ENCODE peak calls at places on chromosomes 13 and 19, in five cellular contexts. W is IMR-90, G is neuronal stem cell, I is thoracic aorta, F is aorta. V is an unnamed sample.

GRCh38 chr19:51372649-51373504 is at the start of gene NKG7:
- DNase-seq in W (no peak), G (no peak), I (no peak), F (no peak), V (no peak)

GRCh38 chr19:42152285-42152684 is 20.0 kb upstream of the POU2F2 start:
- DNase-seq in W (no peak), G (no peak), I (no peak), F (no peak), V (no peak)

GRCh38 chr19:49749055-49749716 is 13.9 kb downstream of the TSKS start:
- DNase-seq in W (peak; percentile 37), G (no peak), I (no peak), F (no peak), V (no peak)

GRCh38 chr19:19566306-19566705 is 28.2 kb downstream of the CILP2 start:
- DNase-seq in W (peak; percentile 77), G (no peak), I (no peak), F (no peak), V (no peak)

GRCh38 chr19:2977686-2978466 is 512 bp downstream of the TLE6 start:
- DNase-seq in W (no peak), G (no peak), I (no peak), F (no peak), V (no peak)

GRCh38 chr19:29714371-29714952 is 599 bp downstream of the C19orf12 start:
- DNase-seq in W (no peak), G (no peak), I (no peak), F (peak; percentile 56), V (no peak)

GRCh38 chr13:64278493-64278892 is 2862.8 kb upstream of the PCDH20 start:
- DNase-seq in W (peak; percentile 78), G (no peak), I (no peak), F (no peak), V (no peak)

GRCh38 chr19:50759886-50760285 is 10.4 kb upstream of the GPR32 start:
- DNase-seq in W (peak; percentile 32), G (no peak), I (no peak), F (no peak), V (no peak)

GRCh38 chr19:3250675-3251074 is 26.2 kb downstream of the CELF5 start:
- DNase-seq in W (no peak), G (no peak), I (no peak), F (no peak), V (no peak)

GRCh38 chr19:17389957-17390664 is 3.9 kb downstream of the CCDC194 start:
- DNase-seq in W (no peak), G (no peak), I (no peak), F (no peak), V (no peak)

DNA sequence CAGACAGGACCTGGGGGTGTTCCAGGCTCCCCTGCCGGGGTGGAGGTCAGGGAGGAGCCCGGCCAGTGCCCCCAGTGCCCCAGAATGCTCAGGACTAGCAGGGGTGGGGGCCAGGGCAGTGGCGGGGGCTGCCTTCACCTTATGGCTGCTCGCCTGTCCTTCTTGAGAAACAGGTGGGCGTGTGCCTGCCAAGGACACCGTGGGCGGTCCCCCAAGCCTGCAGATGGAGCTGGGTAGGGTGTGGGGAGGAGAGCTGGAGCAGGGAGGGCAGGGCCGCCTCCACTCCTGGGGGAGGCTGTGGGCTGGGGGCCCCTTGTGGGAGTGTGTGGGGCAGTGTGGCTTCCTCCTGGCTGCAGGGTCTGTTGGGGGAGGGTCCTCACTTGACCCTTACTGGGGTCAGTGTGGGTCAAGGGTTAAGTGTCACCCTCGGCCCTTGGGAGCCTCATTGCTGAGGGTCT is 160.0 kb downstream of the KDM4B start:
- DNase-seq in W (no peak), G (no peak), I (no peak), F (no peak), V (no peak)
- H3K4me1 ChIP-seq in W (peaks cover 22% of the 10 kb centered on the region), G (peaks cover 53% of the 10 kb centered on the region), I (peaks cover 44% of the 10 kb centered on the region), F (no peaks in the 10 kb centered on the region), V (peaks cover 27% of the 10 kb centered on the region)

GRCh38 chr19:4337906-4338440 is 654 bp downstream of the STAP2 start:
- DNase-seq in W (no peak), G (no peak), I (no peak), F (no peak), V (no peak)

GRCh38 chr19:4343056-4343844 is at the start of gene MPND:
- DNase-seq in W (peak; percentile 64), G (peak; percentile 85), I (peak; percentile 55), F (peak; percentile 95), V (no peak)

GRCh38 chr19:4342421-4343055 is 824 bp upstream of the MPND start:
- DNase-seq in W (peak; percentile 100), G (peak; percentile 100), I (peak; percentile 96), F (peak; percentile 98), V (peak; percentile 100)

GRCh38 chr19:4334929-4335833 is 3.4 kb downstream of the STAP2 start:
- DNase-seq in W (no peak), G (no peak), I (no peak), F (no peak), V (no peak)

DNA sequence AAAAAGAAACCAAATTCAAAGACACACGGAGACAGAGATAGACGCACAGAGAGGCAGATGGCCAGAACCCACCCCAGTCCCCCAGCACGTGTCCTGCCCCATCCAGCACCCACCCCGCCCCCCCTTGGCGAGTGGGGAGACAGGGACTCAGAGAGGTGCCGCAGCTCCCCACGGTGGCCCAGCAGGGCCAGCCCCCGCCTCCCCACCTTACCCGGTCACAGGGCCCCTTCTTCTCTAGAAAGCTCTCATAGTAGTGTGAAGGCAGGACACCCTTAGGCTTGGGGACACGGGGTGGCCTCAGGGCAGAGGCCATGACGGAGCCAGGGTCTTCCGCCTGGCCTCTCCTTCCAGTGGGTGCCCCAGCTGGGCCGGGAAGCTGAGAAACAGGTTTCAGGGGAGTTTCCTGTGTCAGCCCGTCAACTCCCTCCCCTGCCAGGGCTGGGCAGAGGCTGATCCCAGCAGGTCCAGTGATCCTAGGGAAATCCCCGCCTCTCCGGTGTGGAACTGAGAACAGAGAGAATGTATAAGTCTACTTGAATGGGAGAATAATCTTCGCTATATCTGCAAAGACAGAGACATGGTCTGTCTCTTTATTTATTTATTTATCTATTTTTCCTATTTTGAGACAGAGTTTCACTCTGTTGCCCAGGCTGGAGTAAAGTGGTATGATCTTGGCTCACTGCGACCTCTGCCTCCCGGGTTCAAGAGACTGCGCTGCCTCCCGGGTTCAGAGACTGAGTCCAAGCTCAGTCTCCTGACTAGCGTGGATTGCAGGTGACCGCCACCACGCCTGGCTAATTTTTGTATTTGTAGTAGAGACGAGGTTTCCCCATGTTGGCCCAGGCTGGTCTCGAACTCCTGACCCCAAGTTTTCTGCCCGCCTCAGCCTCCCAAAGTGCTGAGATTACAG is at the start of gene STAP2:
- DNase-seq in W (no peak), G (no peak), I (no peak), F (no peak), V (no peak)
- H3K4me1 ChIP-seq in W (peaks cover 6% of the 10 kb centered on the region), G (peaks cover 13% of the 10 kb centered on the region), I (no peaks in the 10 kb centered on the region), F (no peaks in the 10 kb centered on the region), V (peaks cover 11% of the 10 kb centered on the region)

GRCh38 chr13:79782541-79783216 is 301.7 kb downstream of the NDFIP2 start:
- DNase-seq in W (peak; percentile 77), G (peak; percentile 85), I (no peak), F (peak; percentile 53), V (no peak)

GRCh38 chr13:79779761-79780160 is 298.8 kb downstream of the NDFIP2 start:
- DNase-seq in W (peak; percentile 51), G (peak; percentile 24), I (no peak), F (peak; percentile 60), V (no peak)

GRCh38 chr13:79779061-79779460 is 298.1 kb downstream of the NDFIP2 start:
- DNase-seq in W (no peak), G (no peak), I (no peak), F (no peak), V (no peak)

GRCh38 chr13:79780240-79780639 is 299.3 kb downstream of the NDFIP2 start:
- DNase-seq in W (peak; percentile 42), G (no peak), I (no peak), F (no peak), V (no peak)

DNA sequence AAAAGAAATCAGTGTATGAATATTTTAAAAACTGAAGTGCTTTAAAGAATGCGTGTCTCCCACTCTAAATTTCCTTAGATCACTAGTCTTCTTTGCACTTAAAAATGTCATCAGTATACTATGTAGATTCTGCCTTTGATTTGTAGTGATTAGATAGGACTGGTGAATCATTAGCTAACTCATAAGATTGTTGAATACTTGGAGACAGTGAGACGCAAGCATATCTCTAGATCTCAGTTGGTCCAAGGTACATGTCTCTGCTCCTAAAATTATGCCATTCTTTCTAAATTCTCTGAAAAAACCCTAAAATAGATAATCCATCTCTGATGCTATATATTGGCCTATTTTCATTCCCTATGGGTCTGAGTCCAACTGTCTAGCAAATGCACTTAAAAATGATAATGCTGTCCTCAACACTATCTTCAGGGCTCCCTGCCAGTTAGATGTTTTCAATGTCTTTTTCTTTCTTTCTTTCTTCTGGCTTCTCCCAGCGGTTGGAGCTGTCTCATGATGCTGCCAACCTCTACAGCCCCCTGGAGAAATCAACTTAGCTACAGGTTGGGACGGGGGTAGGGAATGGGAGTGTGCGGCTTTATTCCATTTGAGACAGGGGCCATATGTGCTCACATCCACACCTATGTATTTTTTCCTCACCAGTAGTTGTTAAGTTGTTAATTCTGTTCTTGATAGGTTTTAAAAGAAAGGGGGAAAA is 301.0 kb downstream of the NDFIP2 start:
- DNase-seq in W (peak; percentile 55), G (no peak), I (no peak), F (no peak), V (no peak)
- H3K4me1 ChIP-seq in W (peaks cover 11% of the 10 kb centered on the region), G (peaks cover 11% of the 10 kb centered on the region), I (no peaks in the 10 kb centered on the region), F (no peaks in the 10 kb centered on the region), V (no peaks in the 10 kb centered on the region)

GRCh38 chr13:21009036-21009435 is 52.4 kb downstream of the LATS2 start:
- DNase-seq in W (no peak), G (no peak), I (no peak), F (no peak), V (no peak)
- H3K4me1 ChIP-seq in W (peaks cover 30% of the 10 kb centered on the region), G (no peaks in the 10 kb centered on the region), I (peaks cover 60% of the 10 kb centered on the region), F (peaks cover 4% of the 10 kb centered on the region), V (peaks cover 42% of the 10 kb centered on the region)